ENCODE peak calls at places on chromosomes 4 and X, in five cellular contexts. T is tibial artery, Q is endodermal cell, Z is transverse colon, N is mucosa of descending colon. O is an unnamed sample.

GRCh38 chr4:7906171-7906581 is 33.5 kb downstream of the AFAP1 start:
- DNase-seq in Z (no peak), N (no peak), Q (no peak), T (no peak), O (no peak)

GRCh38 chrX:51694254-51694653 is 11.6 kb upstream of the CENPVL2 start:
- DNase-seq in Z (no peak), N (no peak), Q (peak; percentile 20), T (no peak), O (no peak)

GRCh38 chr4:184310881-184311709 is 93.4 kb upstream of the ENPP6 start:
- DNase-seq in Q (no peak), N (peak; percentile 62), Z (peak; percentile 83), T (no peak), O (no peak)

GRCh38 chr4:25486171-25486570 is 109.1 kb downstream of the ANAPC4 start:
- DNase-seq in Z (no peak), N (no peak), T (no peak), Q (no peak), O (no peak)

GRCh38 chr4:134777626-134778025 is 576.0 kb upstream of the PABPC4L start:
- DNase-seq in Z (no peak), T (no peak), N (no peak), Q (no peak), O (no peak)

GRCh38 chr4:166498541-166498940 is 625.5 kb downstream of the TLL1 start:
- DNase-seq in Q (no peak), Z (no peak), N (no peak), T (no peak), O (no peak)

GRCh38 chr4:40858946-40859345 is 109.2 kb downstream of the NSUN7 start:
- DNase-seq in Q (peak; percentile 27), N (no peak), T (no peak), Z (no peak), O (no peak)

GRCh38 chr4:67714248-67714583 is 13.3 kb upstream of the UBA6 start:
- DNase-seq in N (no peak), Q (no peak), T (no peak), Z (no peak), O (no peak)

GRCh38 chrX:148535639-148536038 is 35.2 kb downstream of the AFF2 start:
- DNase-seq in T (no peak), Z (no peak), N (no peak), Q (no peak), O (no peak)

GRCh38 chrX:31038585-31039326 is 33.1 kb downstream of the FTHL17 start:
- DNase-seq in Z (peak; percentile 9), T (no peak), N (no peak), Q (peak; percentile 59), O (no peak)

GRCh38 chr4:22072726-22073125 is 124.2 kb upstream of the KCNIP4 start:
- DNase-seq in Z (no peak), N (no peak), Q (no peak), T (no peak), O (no peak)

DNA sequence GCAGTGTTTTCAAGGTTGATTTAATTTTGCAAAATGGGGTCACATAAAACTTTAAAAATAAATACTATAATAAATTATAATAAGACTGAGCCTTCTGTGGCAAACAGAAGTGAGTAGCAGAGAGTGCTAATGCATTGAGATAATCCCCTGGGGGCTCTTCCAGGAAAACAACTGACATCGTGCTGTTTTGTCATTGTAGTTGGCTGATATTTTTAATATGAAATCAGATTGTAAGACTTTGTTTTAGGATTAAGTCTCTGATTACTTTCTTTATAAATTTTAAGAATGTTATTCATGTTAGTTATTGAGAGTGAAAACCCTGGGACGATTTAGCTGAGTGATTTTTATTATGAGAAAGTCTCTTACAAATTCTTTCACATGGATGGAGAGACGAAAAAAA is 103.1 kb downstream of the AFF1 start:
- DNase-seq in Z (no peak), N (no peak), Q (no peak), T (no peak), O (no peak)
- H3K4me1 ChIP-seq in Z (peaks cover 72% of the 10 kb centered on the region), N (peaks cover 32% of the 10 kb centered on the region), Q (peaks cover 47% of the 10 kb centered on the region), T (peaks cover 96% of the 10 kb centered on the region), O (no peaks in the 10 kb centered on the region)

DNA sequence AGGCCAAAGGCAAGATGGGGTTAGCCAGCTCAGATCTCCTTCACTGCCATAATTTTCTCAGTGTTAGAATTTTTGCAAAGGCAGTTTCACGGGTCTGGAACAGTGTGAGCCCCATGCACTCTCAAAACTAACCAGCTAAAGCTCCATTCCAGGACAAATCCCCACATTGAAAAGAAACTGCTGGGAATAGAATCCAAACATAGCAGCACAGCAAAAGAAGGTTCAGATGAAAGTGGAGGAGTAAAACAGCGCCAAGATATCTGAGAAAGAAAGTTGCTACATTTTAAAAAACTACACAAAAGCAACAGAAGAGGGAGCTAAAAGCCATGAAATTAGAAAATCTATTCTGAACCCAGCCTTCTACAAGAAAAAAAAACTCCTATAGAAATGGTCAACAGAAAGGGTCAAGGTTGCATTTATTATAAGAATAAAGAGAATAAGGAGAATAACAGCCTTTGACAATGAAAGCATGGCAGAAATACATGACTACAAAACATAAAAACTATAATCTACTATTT is 39.6 kb upstream of the SLC7A3 start:
- DNase-seq in N (no peak), Z (no peak), Q (no peak), T (no peak), O (no peak)
- H3K4me1 ChIP-seq in N (no peaks in the 10 kb centered on the region), Z (no peaks in the 10 kb centered on the region), Q (no peaks in the 10 kb centered on the region), T (no peaks in the 10 kb centered on the region), O (no peaks in the 10 kb centered on the region)

GRCh38 chr4:153560918-153561317 is 94.8 kb downstream of the TMEM131L start:
- DNase-seq in N (no peak), Z (no peak), Q (no peak), T (no peak), O (no peak)

GRCh38 chr4:153564630-153565525 is 98.7 kb downstream of the TMEM131L start:
- DNase-seq in Q (no peak), N (no peak), Z (no peak), T (no peak), O (no peak)

GRCh38 chr4:153570228-153570973 is 104.2 kb downstream of the TMEM131L start:
- DNase-seq in T (no peak), N (no peak), Z (no peak), Q (no peak), O (no peak)

GRCh38 chr4:153571006-153571545 is 104.9 kb downstream of the TMEM131L start:
- DNase-seq in T (no peak), Z (no peak), N (no peak), Q (no peak), O (no peak)

DNA sequence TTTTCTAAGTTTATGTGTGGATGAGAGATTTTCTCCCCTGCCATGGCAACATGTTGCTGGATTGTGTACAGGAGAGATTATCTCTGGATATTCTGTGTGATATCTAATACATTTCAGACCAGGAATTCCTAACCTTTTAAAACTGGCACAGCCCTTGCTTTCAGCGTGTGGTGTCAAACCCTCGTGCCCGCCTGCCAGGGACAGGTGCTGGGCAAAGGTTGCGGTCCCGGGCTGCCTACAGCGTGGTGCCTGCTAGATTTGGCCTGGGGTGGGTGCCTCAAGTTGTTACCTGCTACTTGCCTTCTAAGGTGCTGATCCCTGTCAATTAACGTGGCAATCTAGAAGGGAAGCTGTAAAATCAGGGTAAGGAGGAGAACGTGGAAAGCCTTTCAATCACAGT is 100.6 kb downstream of the TMEM131L start:
- DNase-seq in Q (no peak), Z (peak; percentile 33), N (no peak), T (no peak), O (no peak)
- H3K4me1 ChIP-seq in Q (no peaks in the 10 kb centered on the region), Z (peaks cover 9% of the 10 kb centered on the region), N (no peaks in the 10 kb centered on the region), T (peaks cover 74% of the 10 kb centered on the region), O (no peaks in the 10 kb centered on the region)

GRCh38 chr4:26782168-26782829 is 78.3 kb upstream of the STIM2 start:
- DNase-seq in T (no peak), N (no peak), Z (no peak), Q (no peak), O (no peak)

GRCh38 chr4:26785766-26786165 is 74.9 kb upstream of the STIM2 start:
- DNase-seq in Q (no peak), T (no peak), N (no peak), Z (no peak), O (no peak)

GRCh38 chr4:26785312-26785711 is 75.3 kb upstream of the STIM2 start:
- DNase-seq in Q (no peak), T (no peak), N (no peak), Z (no peak), O (no peak)

GRCh38 chr4:26782830-26783202 is 77.8 kb upstream of the STIM2 start:
- DNase-seq in N (no peak), Q (no peak), T (no peak), Z (no peak), O (no peak)

GRCh38 chr4:26784207-26784606 is 76.4 kb upstream of the STIM2 start:
- DNase-seq in Z (no peak), T (no peak), N (no peak), Q (no peak), O (no peak)
- H3K4me1 ChIP-seq in Z (peaks cover 8% of the 10 kb centered on the region), T (peaks cover 11% of the 10 kb centered on the region), N (peaks cover 14% of the 10 kb centered on the region), Q (no peaks in the 10 kb centered on the region), O (no peaks in the 10 kb centered on the region)

DNA sequence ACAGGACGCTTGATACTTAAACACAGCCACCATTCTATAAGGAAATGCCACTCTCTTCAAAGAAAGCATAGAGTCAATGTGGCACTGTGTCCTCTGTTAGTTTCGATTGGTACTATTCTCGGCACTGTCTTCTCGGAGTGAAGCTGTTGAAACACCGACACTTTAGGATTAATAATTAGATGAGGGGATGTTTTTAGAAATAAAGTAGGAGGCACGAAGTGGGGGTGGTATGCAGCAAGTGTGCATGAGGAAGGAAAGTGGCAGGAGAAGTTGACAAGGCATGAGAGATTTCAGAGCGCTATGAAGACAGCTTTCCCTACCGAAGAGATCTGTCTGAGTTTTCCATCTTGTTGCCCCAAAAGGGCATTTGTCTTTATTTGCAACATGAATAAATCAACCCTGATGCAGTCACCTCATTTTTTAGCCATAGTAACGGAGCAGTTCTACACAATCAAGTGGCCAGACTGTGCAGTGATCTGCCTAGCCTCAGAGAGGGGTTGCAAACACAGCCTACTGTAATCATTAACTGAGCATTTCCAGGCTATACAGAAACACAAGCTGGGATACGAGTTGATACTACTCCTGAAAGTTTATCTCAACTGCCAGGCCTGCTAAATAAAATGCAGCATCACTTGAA is 8.3 kb downstream of the GPRIN3 start:
- DNase-seq in Z (no peak), Q (no peak), N (no peak), T (no peak), O (no peak)
- H3K4me1 ChIP-seq in Z (peaks cover 32% of the 10 kb centered on the region), Q (no peaks in the 10 kb centered on the region), N (peaks cover 48% of the 10 kb centered on the region), T (peaks cover 5% of the 10 kb centered on the region), O (no peaks in the 10 kb centered on the region)

DNA sequence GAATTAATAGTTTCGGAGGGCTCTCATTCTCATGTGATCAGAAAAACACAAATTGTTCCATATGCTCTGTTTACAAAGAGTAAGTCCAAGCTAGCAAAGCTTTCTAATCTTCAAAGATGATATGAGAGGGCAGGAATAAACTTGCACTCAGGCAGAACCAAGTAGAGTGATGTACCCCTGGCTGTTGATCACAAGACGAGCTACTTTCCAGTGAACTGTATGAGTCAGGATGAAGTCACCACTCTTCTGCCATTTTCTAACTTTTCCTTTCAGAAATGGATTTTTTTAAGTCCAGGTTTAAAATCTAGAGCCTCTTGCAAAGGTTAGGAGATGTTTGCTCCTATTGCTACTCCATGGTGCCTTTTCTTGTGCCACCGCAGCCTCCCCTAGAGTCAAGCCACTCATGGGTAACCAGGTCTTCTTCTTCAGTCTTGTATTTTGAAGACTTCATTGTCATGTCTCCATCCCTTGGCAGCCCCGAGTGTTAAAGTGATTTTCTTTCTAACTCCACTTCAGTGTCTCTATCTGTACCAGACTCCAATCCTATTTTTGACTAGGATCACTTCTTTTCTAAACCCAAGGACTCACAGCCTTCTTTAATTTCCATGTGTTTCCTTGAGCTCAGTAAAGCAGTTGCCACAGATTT is 171.9 kb upstream of the GALNT7 start:
- DNase-seq in N (no peak), Q (no peak), Z (no peak), T (no peak), O (no peak)
- H3K4me1 ChIP-seq in N (peaks cover 13% of the 10 kb centered on the region), Q (no peaks in the 10 kb centered on the region), Z (peaks cover 10% of the 10 kb centered on the region), T (peaks cover 32% of the 10 kb centered on the region), O (no peaks in the 10 kb centered on the region)

GRCh38 chr4:83558693-83559092 is 22.8 kb downstream of the GPAT3 start:
- DNase-seq in T (no peak), Q (no peak), Z (no peak), N (no peak), O (no peak)
- H3K4me1 ChIP-seq in T (no peaks in the 10 kb centered on the region), Q (no peaks in the 10 kb centered on the region), Z (no peaks in the 10 kb centered on the region), N (no peaks in the 10 kb centered on the region), O (no peaks in the 10 kb centered on the region)

GRCh38 chr4:85557016-85557901 is 82.3 kb downstream of the ARHGAP24 start:
- DNase-seq in N (peak; percentile 49), T (no peak), Q (no peak), Z (no peak), O (no peak)
- H3K4me1 ChIP-seq in N (no peaks in the 10 kb centered on the region), T (no peaks in the 10 kb centered on the region), Q (no peaks in the 10 kb centered on the region), Z (no peaks in the 10 kb centered on the region), O (no peaks in the 10 kb centered on the region)

O was measured in Panc1.